ENCODE peak calls at places on chromosomes 1 and 21, in nine cellular contexts. P, Q, Z, B, K, M, T, W and I are unnamed samples.

GRCh38 chr1:21956720-21957552 is 19.8 kb upstream of the HSPG2 start:
- DNase-seq in P (no peak), Q (no peak), Z (peak; percentile 45), B (peak; percentile 94), K (no peak), M (peak; percentile 61), T (no peak), W (peak; percentile 46), I (no peak)

GRCh38 chr1:224181453-224181810 is 1.6 kb upstream of the DEGS1 start:
- DNase-seq in P (no peak), Q (no peak), Z (no peak), B (no peak), K (no peak), M (no peak), T (no peak), W (no peak), I (no peak)

GRCh38 chr1:212485895-212486590 is 53.3 kb downstream of the NENF start:
- DNase-seq in P (no peak), Q (peak; percentile 64), Z (peak; percentile 92), B (peak; percentile 84), K (peak; percentile 41), M (peak; percentile 88), T (no peak), W (peak; percentile 60), I (peak; percentile 63)

GRCh38 chr1:22731924-22732522 is 21.4 kb downstream of the EPHB2 start:
- DNase-seq in P (no peak), Q (no peak), Z (peak; percentile 56), B (no peak), K (no peak), M (peak; percentile 57), T (no peak), W (no peak), I (no peak)

GRCh38 chr1:23594927-23595353 is 35.6 kb upstream of the ID3 start:
- DNase-seq in P (no peak), Q (no peak), Z (no peak), B (no peak), K (no peak), M (no peak), T (no peak), W (no peak), I (no peak)

GRCh38 chr21:28257276-28257675 is 735.4 kb downstream of the LTN1 start:
- DNase-seq in P (no peak), Q (no peak), Z (peak; percentile 34), B (no peak), K (no peak), M (peak; percentile 81), T (no peak), W (no peak), I (no peak)

GRCh38 chr1:11114966-11115365 is 15.3 kb upstream of the EXOSC10 start:
- DNase-seq in P (no peak), Q (no peak), Z (no peak), B (no peak), K (no peak), M (no peak), T (no peak), W (no peak), I (no peak)

GRCh38 chr1:97243973-97244560 is 522.5 kb downstream of the PTBP2 start:
- DNase-seq in P (peak; percentile 8), Q (no peak), Z (peak; percentile 50), B (no peak), K (no peak), M (peak; percentile 43), T (no peak), W (no peak), I (no peak)

GRCh38 chr21:36747114-36747814 is 48.3 kb downstream of the SIM2 start:
- DNase-seq in P (no peak), Q (no peak), Z (no peak), B (no peak), K (no peak), M (no peak), T (no peak), W (peak; percentile 43), I (no peak)

GRCh38 chr21:15005391-15005790 is 59.4 kb downstream of the NRIP1 start:
- DNase-seq in P (no peak), Q (no peak), Z (no peak), B (no peak), K (no peak), M (no peak), T (no peak), W (no peak), I (no peak)

GRCh38 chr1:149917590-149918144 is at the start of gene SV2A:
- DNase-seq in P (peak; percentile 52), Q (no peak), Z (peak; percentile 69), B (no peak), K (peak; percentile 49), M (peak; percentile 71), T (peak; percentile 63), W (no peak), I (peak; percentile 15)

GRCh38 chr1:22831729-22832413 is 121.2 kb downstream of the EPHB2 start:
- DNase-seq in P (no peak), Q (peak; percentile 48), Z (peak; percentile 96), B (peak; percentile 60), K (peak; percentile 32), M (peak; percentile 75), T (no peak), W (no peak), I (peak; percentile 22)

GRCh38 chr1:204878835-204879234 is 8.2 kb downstream of the NFASC start:
- DNase-seq in P (no peak), Q (no peak), Z (no peak), B (no peak), K (no peak), M (no peak), T (no peak), W (no peak), I (no peak)
- TF ChIP-seq CTCF in P (no peak), Q (no peak), Z (no peak), B (no peak), K (no peak), M (no peak), T (no peak), W (no peak), I (no peak)

DNA sequence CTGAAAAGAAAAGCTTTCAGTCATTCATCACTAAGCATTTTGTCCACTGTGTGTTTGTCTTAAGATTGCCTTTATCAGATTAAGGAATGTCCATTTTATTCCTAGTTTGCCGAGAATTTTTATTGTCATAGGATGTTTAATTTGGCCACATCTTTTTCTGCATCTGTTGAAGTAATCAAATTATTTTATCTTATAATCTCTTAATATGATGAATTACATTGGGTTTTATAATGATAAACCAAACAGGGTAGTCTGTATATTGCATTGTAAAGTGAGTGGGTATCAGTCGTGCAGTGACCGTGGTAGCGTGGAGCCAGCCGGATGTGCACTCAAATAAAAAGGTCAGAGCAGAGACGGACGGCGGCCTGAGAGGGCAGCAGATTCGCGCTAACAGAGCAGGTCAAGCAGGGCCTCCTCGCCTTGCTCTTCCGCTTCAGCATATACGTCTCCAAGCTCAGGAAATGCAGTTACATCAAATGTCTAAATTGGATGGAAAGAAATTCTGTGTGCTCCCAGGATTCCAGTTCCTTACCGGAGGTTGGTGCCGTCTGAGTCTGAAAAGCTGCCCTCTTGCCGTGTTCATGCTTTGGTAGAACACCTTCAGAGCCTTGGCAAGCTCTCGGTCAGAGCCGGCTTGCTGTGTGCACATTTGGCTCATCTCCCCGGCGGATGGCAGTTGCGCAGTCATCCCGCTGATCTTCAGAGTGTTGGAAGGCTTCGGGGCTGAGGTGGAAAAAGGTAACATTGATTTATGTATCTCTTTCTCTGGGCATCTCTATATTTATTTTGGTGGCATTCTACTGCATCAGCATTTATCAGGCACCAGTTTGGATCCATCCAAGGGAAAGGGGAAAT is 51.5 kb downstream of the SCCPDH start:
- DNase-seq in P (no peak), Q (no peak), Z (no peak), B (no peak), K (no peak), M (no peak), T (no peak), W (no peak), I (no peak)
- TF ChIP-seq CTCF in P (no peak), Q (no peak), Z (no peak), B (no peak), K (no peak), M (no peak), T (no peak), W (no peak), I (no peak)

DNA sequence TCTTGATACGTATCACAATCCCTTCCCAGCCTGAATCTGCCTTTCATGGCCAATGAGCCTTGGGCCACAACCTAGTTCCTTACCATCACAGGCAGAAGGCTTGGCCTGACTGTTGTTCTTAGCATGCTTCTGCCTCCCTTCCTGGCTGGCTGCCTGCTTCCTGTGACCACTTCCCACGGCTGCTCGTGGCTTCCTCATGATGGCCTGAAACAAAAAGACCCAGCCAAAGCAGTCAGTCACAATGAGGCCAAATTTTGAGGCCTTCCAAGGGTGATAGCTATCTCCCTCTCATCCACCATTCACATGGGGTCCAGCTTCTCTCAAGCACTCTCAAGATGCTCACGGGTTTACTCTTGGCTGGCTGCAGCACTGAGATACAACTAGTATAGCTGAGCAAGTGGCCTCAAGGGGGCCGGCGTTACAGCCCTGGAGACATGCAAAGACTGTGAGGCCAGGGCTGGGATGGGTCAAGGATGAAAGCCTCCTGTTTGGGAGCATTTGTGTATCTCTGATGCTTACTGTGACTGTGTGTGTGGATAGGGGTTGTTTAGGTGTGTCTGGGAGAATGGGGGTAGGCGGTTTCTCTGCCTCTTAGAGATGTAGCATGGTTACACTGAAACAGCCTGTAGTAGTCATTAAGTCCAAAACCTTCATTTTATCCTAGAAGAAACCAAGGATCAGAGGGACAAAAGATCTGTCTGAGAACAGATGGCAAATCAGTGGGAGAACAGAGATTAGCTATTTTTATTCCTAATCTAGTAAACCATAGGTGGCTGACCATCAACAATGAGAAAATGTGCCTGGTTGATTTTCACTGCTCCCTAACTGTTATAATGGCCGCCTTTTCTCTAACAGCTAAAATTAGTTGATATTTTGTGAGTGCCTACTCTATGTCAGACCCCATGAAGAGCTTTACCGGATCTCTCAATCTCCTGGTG is 5.4 kb upstream of the TOE1 start:
- DNase-seq in P (no peak), Q (no peak), Z (no peak), B (peak; percentile 34), K (peak; percentile 50), M (peak; percentile 25), T (no peak), W (peak; percentile 49), I (no peak)
- TF ChIP-seq CTCF in P (no peak), Q (peak; percentile 6), Z (no peak), B (no peak), K (no peak), M (no peak), T (no peak), W (no peak), I (no peak)

DNA sequence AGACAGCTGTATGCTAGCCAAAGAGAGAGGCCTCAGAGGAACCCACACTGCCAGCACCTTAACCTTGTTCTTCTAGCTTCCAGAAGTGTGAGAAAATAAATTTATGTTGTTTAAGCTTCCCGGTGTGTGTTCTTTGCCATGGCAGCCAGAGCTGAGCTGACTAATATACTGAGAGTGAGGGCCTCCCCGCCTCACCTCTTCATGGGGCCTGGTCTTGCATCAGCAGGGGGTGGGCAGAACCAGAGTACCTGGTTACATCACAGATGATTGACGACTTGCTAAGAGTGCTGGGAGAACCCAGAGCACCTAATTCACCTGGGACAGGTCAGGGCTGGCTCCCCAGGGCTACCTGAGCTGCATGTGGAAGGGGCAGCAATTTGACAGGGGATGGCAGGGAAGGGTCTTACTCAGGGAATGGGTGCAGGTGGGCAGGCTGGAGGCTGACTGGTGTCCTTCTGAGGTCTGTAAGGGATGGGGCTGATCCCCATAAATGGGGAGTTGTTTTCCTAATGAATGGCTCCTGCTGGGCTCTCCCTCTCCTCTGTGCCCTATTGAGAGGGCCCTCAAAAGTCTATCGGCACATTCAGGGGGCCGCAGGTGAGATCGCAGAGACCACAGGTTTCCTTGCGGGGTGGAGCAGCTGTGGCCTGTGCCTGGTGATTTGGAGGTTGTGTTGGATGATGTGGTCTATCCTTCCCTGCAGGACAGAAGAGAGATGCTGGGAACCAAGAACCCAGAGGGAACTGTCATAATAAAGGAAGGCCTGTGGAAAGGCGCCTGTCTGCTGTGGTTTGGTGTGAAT is 60.6 kb upstream of the ETV3 start:
- DNase-seq in P (no peak), Q (no peak), Z (no peak), B (peak; percentile 75), K (no peak), M (no peak), T (no peak), W (no peak), I (no peak)
- TF ChIP-seq CTCF in P (no peak), Q (no peak), Z (no peak), B (no peak), K (no peak), M (no peak), T (no peak), W (no peak), I (no peak)